ENCODE peak calls at places on chromosomes 3 and 15, in six cellular contexts. N is BE2C; P is brain microvascular endothelial cell; Q is pancreas; X is K562; L is CD8-positive, alpha-beta T cell. Y is an unnamed sample.

GRCh38 chr3:137035631-137036030 is 77.8 kb downstream of the IL20RB start:
- DNase-seq in N (peak; percentile 28), P (peak; percentile 22), Q (no peak), X (peak; percentile 40), L (no peak), Y (peak; percentile 43)

GRCh38 chr15:60772395-60773120 is 293.6 kb upstream of the ICE2 start:
- DNase-seq in N (no peak), P (no peak), Q (no peak), X (no peak), L (no peak), Y (peak; percentile 40)

GRCh38 chr15:64681424-64682024 is 93.9 kb downstream of the RBPMS2 start:
- DNase-seq in N (peak; percentile 80), P (peak; percentile 57), Q (peak; percentile 65), X (peak; percentile 73), L (no peak), Y (peak; percentile 78)

GRCh38 chr3:19029837-19030835 is 118.2 kb upstream of the KCNH8 start:
- DNase-seq in N (no peak), P (no peak), Q (no peak), X (no peak), L (no peak), Y (no peak)

GRCh38 chr15:52100807-52101206 is 11.8 kb downstream of the BCL2L10 start:
- DNase-seq in N (peak; percentile 57), P (peak; percentile 97), Q (peak; percentile 45), X (peak; percentile 86), L (no peak), Y (no peak)

GRCh38 chr15:70050970-70051369 is 46.7 kb downstream of the TLE3 start:
- DNase-seq in N (peak; percentile 4), P (no peak), Q (no peak), X (no peak), L (no peak), Y (no peak)

GRCh38 chr15:94412979-94413741 is 181.8 kb downstream of the MCTP2 start:
- DNase-seq in N (no peak), P (no peak), Q (no peak), X (peak; percentile 1), L (no peak), Y (no peak)

GRCh38 chr15:38853608-38854007 is 289.0 kb upstream of the RASGRP1 start:
- DNase-seq in N (peak; percentile 39), P (peak; percentile 57), Q (no peak), X (peak; percentile 27), L (peak; percentile 39), Y (peak; percentile 19)

GRCh38 chr3:147412917-147413711 is 3.9 kb downstream of the ZIC1 start:
- DNase-seq in N (no peak), P (no peak), Q (no peak), X (no peak), L (no peak), Y (no peak)

GRCh38 chr3:188950832-188951489 is 220.8 kb upstream of the TPRG1 start:
- DNase-seq in N (no peak), P (peak; percentile 99), Q (peak; percentile 87), X (peak; percentile 6), L (no peak), Y (no peak)

GRCh38 chr3:99872633-99873254 is 55.1 kb downstream of the CMSS1 start:
- DNase-seq in N (no peak), P (peak; percentile 33), Q (no peak), X (peak; percentile 25), L (no peak), Y (no peak)

GRCh38 chr3:67601919-67602608 is 52.3 kb downstream of the SUCLG2 start:
- DNase-seq in N (no peak), P (peak; percentile 16), Q (no peak), X (no peak), L (no peak), Y (no peak)

GRCh38 chr15:81098884-81099601 is 35.0 kb upstream of the CFAP161 start:
- DNase-seq in N (no peak), P (no peak), Q (no peak), X (peak; percentile 93), L (no peak), Y (no peak)

GRCh38 chr3:3610581-3611298 is 188.5 kb upstream of the LRRN1 start:
- DNase-seq in N (no peak), P (no peak), Q (no peak), X (no peak), L (no peak), Y (no peak)

GRCh38 chr3:10508619-10509260 is 3.4 kb upstream of the ATP2B2 start:
- DNase-seq in N (no peak), P (no peak), Q (peak; percentile 28), X (no peak), L (no peak), Y (peak; percentile 41)

GRCh38 chr3:46926039-46926438 is 48.5 kb downstream of the PTH1R start:
- DNase-seq in N (no peak), P (peak; percentile 62), Q (no peak), X (no peak), L (no peak), Y (no peak)

GRCh38 chr3:58868101-58868779 is 181.6 kb downstream of the CFAP20DC start:
- DNase-seq in N (no peak), P (no peak), Q (no peak), X (no peak), L (no peak), Y (no peak)

GRCh38 chr3:10757821-10758130 is 58.3 kb upstream of the SLC6A11 start:
- DNase-seq in N (no peak), P (no peak), Q (no peak), X (no peak), L (no peak), Y (no peak)

GRCh38 chr3:105351821-105352220 is 14.9 kb upstream of the ALCAM start:
- DNase-seq in N (no peak), P (no peak), Q (no peak), X (no peak), L (no peak), Y (no peak)

GRCh38 chr15:55742927-55743614 is at the start of gene PRTG:
- DNase-seq in N (peak; percentile 68), P (peak; percentile 69), Q (peak; percentile 34), X (peak; percentile 37), L (no peak), Y (peak; percentile 82)

GRCh38 chr15:55741592-55742497 is 1.1 kb downstream of the PRTG start:
- DNase-seq in N (peak; percentile 52), P (peak; percentile 2), Q (no peak), X (peak; percentile 5), L (no peak), Y (peak; percentile 30)

GRCh38 chr15:55742498-55742926 is 440 bp downstream of the PRTG start:
- DNase-seq in N (no peak), P (peak; percentile 17), Q (peak; percentile 12), X (peak; percentile 6), L (no peak), Y (peak; percentile 50)

GRCh38 chr15:55744026-55744655 is 1.2 kb upstream of the PRTG start:
- DNase-seq in N (peak; percentile 34), P (no peak), Q (no peak), X (no peak), L (no peak), Y (peak; percentile 39)

GRCh38 chr15:55743615-55743978 is 645 bp upstream of the PRTG start:
- DNase-seq in N (no peak), P (no peak), Q (no peak), X (no peak), L (no peak), Y (no peak)
- H3K27me3 ChIP-seq in N (no peaks in the 10 kb centered on the region), P (no peaks in the 10 kb centered on the region), Q (peaks cover 6% of the 10 kb centered on the region), X (peaks cover 33% of the 10 kb centered on the region), L (peaks cover 13% of the 10 kb centered on the region), Y (no peaks in the 10 kb centered on the region)

DNA sequence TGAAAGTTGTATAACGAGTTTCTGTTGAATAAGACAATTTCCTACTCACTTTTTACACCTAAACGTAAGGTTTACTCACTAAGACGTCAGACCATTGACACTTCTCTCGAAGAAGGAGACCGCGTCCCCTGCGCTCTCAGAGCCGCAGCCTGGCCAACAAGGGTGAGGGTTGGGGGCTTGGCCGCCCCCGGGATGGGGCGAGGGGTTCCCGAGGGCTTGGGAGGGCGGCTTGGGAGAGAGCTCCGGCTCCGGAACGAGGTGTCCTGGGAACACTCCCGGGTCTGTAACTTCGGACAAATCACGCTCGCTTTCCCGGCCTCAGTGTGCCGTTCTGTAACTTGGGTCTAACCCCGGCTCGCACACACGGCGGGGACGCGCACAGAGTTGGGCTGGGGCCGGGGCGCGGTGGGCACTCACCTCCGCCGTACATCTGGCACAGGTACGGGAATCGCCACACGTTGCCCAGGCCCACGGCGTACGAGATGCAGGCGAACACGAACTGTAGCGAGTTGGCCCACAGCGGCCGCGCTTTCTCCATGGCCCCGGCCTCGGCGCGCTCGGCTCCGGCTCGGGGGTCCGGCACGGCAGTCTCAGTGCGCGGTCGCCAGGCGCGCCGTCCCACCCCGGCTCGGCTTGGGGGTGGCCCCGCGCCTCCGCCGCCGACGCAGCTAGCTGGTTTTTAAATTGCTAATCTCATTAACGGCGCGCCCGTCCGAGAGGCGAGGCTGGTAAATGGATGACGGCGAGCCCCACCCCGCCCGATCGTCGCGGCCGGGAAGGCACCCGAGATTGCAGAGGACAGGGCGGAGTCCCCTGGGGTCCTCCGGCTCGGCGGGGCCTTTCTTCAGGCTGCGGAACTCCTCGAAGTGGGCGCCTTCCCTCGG is at the start of gene SLC6A20:
- DNase-seq in N (peak; percentile 11), P (no peak), Q (no peak), X (no peak), L (no peak), Y (no peak)
- H3K27me3 ChIP-seq in N (peaks cover 22% of the 10 kb centered on the region), P (peaks cover 50% of the 10 kb centered on the region), Q (no peaks in the 10 kb centered on the region), X (peaks cover 49% of the 10 kb centered on the region), L (peaks cover 12% of the 10 kb centered on the region), Y (peaks cover 36% of the 10 kb centered on the region)

GRCh38 chr3:184584001-184584891 is 22.7 kb downstream of the EPHB3 start:
- DNase-seq in N (peak; percentile 43), P (no peak), Q (no peak), X (peak; percentile 14), L (no peak), Y (peak; percentile 88)
- H3K27me3 ChIP-seq in N (no peaks in the 10 kb centered on the region), P (no peaks in the 10 kb centered on the region), Q (no peaks in the 10 kb centered on the region), X (peaks cover 36% of the 10 kb centered on the region), L (peaks cover 5% of the 10 kb centered on the region), Y (no peaks in the 10 kb centered on the region)

GRCh38 chr15:73467758-73468157 is 24.8 kb downstream of the REC114 start:
- DNase-seq in N (no peak), P (no peak), Q (no peak), X (no peak), L (no peak), Y (no peak)
- H3K27me3 ChIP-seq in N (peaks cover 10% of the 10 kb centered on the region), P (peaks cover 3% of the 10 kb centered on the region), Q (no peaks in the 10 kb centered on the region), X (no peaks in the 10 kb centered on the region), L (no peaks in the 10 kb centered on the region), Y (no peaks in the 10 kb centered on the region)

GRCh38 chr3:130601662-130602061 is 84.7 kb downstream of the COL6A6 start:
- DNase-seq in N (no peak), P (no peak), Q (no peak), X (no peak), L (no peak), Y (no peak)
- H3K27me3 ChIP-seq in N (no peaks in the 10 kb centered on the region), P (no peaks in the 10 kb centered on the region), Q (no peaks in the 10 kb centered on the region), X (no peaks in the 10 kb centered on the region), L (no peaks in the 10 kb centered on the region), Y (peaks cover 3% of the 10 kb centered on the region)

GRCh38 chr15:74385442-74386132 is 18.1 kb upstream of the CYP11A1 start:
- DNase-seq in N (no peak), P (no peak), Q (no peak), X (no peak), L (no peak), Y (peak; percentile 26)
- H3K27me3 ChIP-seq in N (no peaks in the 10 kb centered on the region), P (no peaks in the 10 kb centered on the region), Q (no peaks in the 10 kb centered on the region), X (no peaks in the 10 kb centered on the region), L (no peaks in the 10 kb centered on the region), Y (no peaks in the 10 kb centered on the region)

Y was measured in WERI-Rb-1.